ENCODE peak calls at places on chromosomes 5 and 9, in nine cellular contexts. S is body of pancreas, F is PC-3, O is choroid plexus epithelial cell, Z is keratinocyte, B is AG04450, X is HCT116, C is fibroblast of the aortic adventitia, E is left lung. G is an unnamed sample.

GRCh38 chr9:38255599-38255998 is 136.9 kb upstream of the ALDH1B1 start:
- DNase-seq in S (no peak), F (no peak), O (no peak), Z (no peak), B (no peak), X (no peak), C (no peak), E (no peak), G (no peak)

GRCh38 chr9:128412120-128412790 is 8.4 kb upstream of the CERCAM start:
- DNase-seq in S (peak; percentile 16), F (peak; percentile 52), O (peak; percentile 45), Z (no peak), B (no peak), X (no peak), C (peak; percentile 36), E (no peak), G (no peak)

GRCh38 chr9:124813041-124813440 is 36.1 kb downstream of the OLFML2A start:
- DNase-seq in S (no peak), F (no peak), O (no peak), Z (no peak), B (no peak), X (no peak), C (no peak), E (no peak), G (no peak)

GRCh38 chr5:40754381-40755092 is 1.2 kb downstream of the TTC33 start:
- DNase-seq in S (no peak), F (peak; percentile 54), O (peak; percentile 68), Z (no peak), B (no peak), X (no peak), C (peak; percentile 45), E (no peak), G (no peak)

GRCh38 chr9:33175633-33176325 is 8.6 kb upstream of the B4GALT1 start:
- DNase-seq in S (no peak), F (no peak), O (no peak), Z (no peak), B (no peak), X (no peak), C (no peak), E (no peak), G (no peak)

GRCh38 chr5:17189381-17190036 is 27.9 kb upstream of the BASP1 start:
- DNase-seq in S (peak; percentile 75), F (peak; percentile 99), O (peak; percentile 90), Z (peak; percentile 45), B (peak; percentile 58), X (peak; percentile 85), C (peak; percentile 89), E (peak; percentile 75), G (no peak)

GRCh38 chr5:24905123-24905522 is 260.3 kb upstream of the CDH10 start:
- DNase-seq in S (no peak), F (peak; percentile 56), O (no peak), Z (no peak), B (no peak), X (no peak), C (no peak), E (no peak), G (no peak)

GRCh38 chr9:127983847-127984289 is 3.1 kb upstream of the EEIG1 start:
- DNase-seq in S (no peak), F (no peak), O (no peak), Z (no peak), B (no peak), X (no peak), C (no peak), E (no peak), G (no peak)

GRCh38 chr5:3597727-3598082 is 2.1 kb downstream of the IRX1 start:
- DNase-seq in S (no peak), F (no peak), O (no peak), Z (no peak), B (no peak), X (no peak), C (no peak), E (no peak), G (no peak)

GRCh38 chr5:3594514-3595101 is 1.0 kb upstream of the IRX1 start:
- DNase-seq in S (no peak), F (no peak), O (no peak), Z (no peak), B (no peak), X (no peak), C (peak; percentile 18), E (no peak), G (no peak)

GRCh38 chr5:3597002-3597726 is 1.5 kb downstream of the IRX1 start:
- DNase-seq in S (no peak), F (no peak), O (no peak), Z (no peak), B (no peak), X (no peak), C (peak; percentile 6), E (no peak), G (no peak)

GRCh38 chr5:3595102-3595961 is at the start of gene IRX1:
- DNase-seq in S (no peak), F (no peak), O (no peak), Z (no peak), B (no peak), X (no peak), C (peak; percentile 26), E (peak; percentile 56), G (no peak)

DNA sequence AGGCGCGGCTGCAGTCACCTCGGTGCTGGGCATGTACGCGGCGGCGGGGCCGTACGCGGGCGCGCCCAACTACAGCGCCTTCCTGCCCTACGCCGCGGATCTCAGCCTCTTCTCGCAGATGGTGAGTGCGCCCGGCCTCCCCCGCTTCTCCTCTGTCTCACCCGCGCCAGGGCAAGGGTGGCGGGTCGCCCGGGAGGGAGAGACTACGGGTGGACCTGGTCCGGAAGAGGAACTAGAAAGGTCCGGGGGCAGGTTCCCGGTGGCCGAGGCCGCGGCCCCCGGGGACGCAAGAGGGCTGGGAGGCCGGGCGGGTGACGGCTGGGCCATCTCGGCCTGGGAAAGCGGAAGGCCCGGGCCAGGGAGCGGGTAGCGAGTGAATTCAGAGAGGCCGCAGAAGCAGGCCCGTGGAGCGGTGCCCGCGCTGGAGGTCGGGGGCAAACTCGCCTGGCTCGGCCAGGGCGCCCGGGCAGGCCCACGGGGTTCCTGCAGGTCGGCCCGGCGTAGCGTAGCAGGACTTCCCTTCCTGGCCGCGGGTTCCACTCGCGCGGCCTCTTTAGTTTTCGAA is 711 bp downstream of the IRX1 start:
- DNase-seq in S (no peak), F (no peak), O (no peak), Z (no peak), B (no peak), X (no peak), C (peak; percentile 18), E (no peak), G (no peak)
- H3K4me3 ChIP-seq in S (no peak overlapping the region), F (no peak overlapping the region), O (no peak overlapping the region), Z (peak overlapping the region; percentile 72), B (no peak overlapping the region), X (no peak overlapping the region), C (peak overlapping the region; percentile 63), E (peak overlapping the region; percentile 29), G (no peak overlapping the region)

GRCh38 chr9:36865731-36866635 is 168.1 kb downstream of the PAX5 start:
- DNase-seq in S (no peak), F (no peak), O (no peak), Z (no peak), B (no peak), X (no peak), C (no peak), E (no peak), G (no peak)

GRCh38 chr9:36868591-36869282 is 165.3 kb downstream of the PAX5 start:
- DNase-seq in S (no peak), F (no peak), O (no peak), Z (no peak), B (no peak), X (no peak), C (no peak), E (no peak), G (no peak)

GRCh38 chr9:36867241-36867640 is 166.8 kb downstream of the PAX5 start:
- DNase-seq in S (no peak), F (no peak), O (no peak), Z (no peak), B (no peak), X (no peak), C (no peak), E (no peak), G (no peak)

GRCh38 chr9:36866840-36867239 is 167.2 kb downstream of the PAX5 start:
- DNase-seq in S (no peak), F (no peak), O (no peak), Z (no peak), B (no peak), X (no peak), C (no peak), E (no peak), G (no peak)

DNA sequence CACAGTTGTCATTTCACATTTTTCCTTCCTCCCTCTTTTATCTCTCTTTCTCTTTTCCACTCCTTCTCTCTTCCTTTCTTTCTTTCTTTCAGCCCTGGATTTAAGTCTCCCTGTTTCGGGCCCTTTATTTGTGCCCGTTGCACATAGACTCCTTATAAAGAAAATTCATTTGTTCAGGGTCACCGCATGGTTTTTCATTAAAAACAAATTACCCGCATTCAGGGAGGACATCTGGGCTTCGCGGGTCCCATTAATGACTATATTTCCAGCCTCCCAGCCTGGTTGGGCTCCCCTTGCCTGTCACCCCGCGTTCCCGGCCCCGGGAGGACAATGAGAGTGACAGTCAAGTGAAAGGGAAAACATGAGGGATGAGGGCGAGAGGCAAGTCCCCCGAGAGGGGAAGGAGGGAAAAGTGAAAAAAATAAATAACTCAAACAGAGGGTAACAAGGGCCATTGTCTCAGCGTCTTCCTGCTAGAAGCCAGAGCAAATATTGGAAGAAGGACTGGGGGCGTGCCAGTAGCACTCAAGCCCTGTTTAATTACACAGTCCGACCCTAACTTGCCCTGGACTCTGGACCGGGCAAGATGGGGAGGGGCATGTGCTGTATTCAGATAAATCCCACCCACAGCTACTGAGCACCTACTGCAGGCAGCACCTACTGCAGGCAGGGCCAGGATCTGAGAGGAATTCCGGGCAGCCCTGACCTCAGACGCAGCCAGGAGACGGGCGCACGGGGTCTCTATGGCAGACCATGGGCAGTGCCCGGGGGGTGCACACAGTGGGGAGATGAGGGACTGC is 166.2 kb downstream of the PAX5 start:
- DNase-seq in S (peak; percentile 72), F (no peak), O (no peak), Z (no peak), B (no peak), X (no peak), C (no peak), E (peak; percentile 43), G (no peak)
- H3K4me3 ChIP-seq in S (no peak overlapping the region), F (no peak overlapping the region), O (no peak overlapping the region), Z (no peak overlapping the region), B (no peak overlapping the region), X (no peak overlapping the region), C (no peak overlapping the region), E (no peak overlapping the region), G (no peak overlapping the region)

DNA sequence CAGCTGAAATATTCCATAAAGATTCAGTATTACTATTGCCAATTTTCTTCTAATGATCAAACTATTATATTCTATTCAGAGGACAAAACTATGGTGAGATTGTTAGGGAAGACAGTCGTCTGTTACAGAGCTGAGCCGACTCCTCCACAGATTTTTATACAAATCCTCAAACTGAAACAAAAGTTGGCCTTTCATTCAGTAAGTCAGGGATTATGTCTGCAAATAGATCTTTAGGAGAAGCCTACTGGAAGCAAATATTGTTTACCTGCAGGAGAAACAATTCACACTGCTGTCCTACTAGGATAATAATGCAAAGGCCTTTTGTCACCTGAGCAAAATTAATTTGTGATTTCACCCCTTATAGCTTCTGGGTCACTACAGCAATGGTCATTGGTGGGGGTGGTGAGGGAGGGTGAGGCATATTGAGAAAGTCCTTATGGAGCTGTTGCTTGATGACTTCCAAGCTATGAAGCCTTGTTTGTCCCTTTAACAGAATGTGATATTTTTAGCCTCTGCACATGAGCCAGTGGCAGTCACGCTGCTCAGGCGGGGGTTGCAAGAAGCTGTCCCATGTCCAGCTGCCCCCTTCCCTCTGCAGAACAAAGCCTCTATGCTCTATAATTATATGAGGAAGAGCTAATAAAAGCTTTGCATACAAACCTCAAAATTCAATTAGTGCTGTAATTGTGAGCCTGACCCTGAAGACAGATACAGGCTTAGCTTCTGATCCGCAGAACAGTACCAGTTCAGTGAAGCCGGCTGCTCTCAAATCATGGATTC is 200.5 kb upstream of the KLF9 start:
- DNase-seq in S (no peak), F (no peak), O (no peak), Z (no peak), B (no peak), X (no peak), C (no peak), E (no peak), G (no peak)
- H3K4me3 ChIP-seq in S (no peak overlapping the region), F (no peak overlapping the region), O (no peak overlapping the region), Z (no peak overlapping the region), B (no peak overlapping the region), X (no peak overlapping the region), C (no peak overlapping the region), E (no peak overlapping the region), G (no peak overlapping the region)

GRCh38 chr9:96854073-96854876 is at the start of gene ZNF782:
- DNase-seq in S (peak; percentile 96), F (peak; percentile 91), O (peak; percentile 95), Z (peak; percentile 71), B (peak; percentile 85), X (peak; percentile 86), C (peak; percentile 92), E (peak; percentile 94), G (peak; percentile 41)

GRCh38 chr9:96856363-96857286 is 2.3 kb upstream of the ZNF782 start:
- DNase-seq in S (peak; percentile 81), F (peak; percentile 66), O (peak; percentile 85), Z (peak; percentile 61), B (peak; percentile 32), X (peak; percentile 45), C (peak; percentile 76), E (peak; percentile 65), G (no peak)

GRCh38 chr9:96853711-96854072 is 622 bp downstream of the ZNF782 start:
- DNase-seq in S (no peak), F (peak; percentile 5), O (peak; percentile 15), Z (no peak), B (no peak), X (no peak), C (no peak), E (no peak), G (no peak)

GRCh38 chr9:96852676-96853075 is 1.6 kb downstream of the ZNF782 start:
- DNase-seq in S (no peak), F (peak; percentile 26), O (no peak), Z (no peak), B (no peak), X (no peak), C (no peak), E (no peak), G (no peak)

GRCh38 chr9:96854877-96855273 is 561 bp upstream of the ZNF782 start:
- DNase-seq in S (no peak), F (no peak), O (no peak), Z (no peak), B (no peak), X (no peak), C (no peak), E (no peak), G (no peak)
- H3K4me3 ChIP-seq in S (no peak overlapping the region), F (peak overlapping the region; percentile 91), O (no peak overlapping the region), Z (peak overlapping the region; percentile 90), B (peak overlapping the region; percentile 76), X (no peak overlapping the region), C (no peak overlapping the region), E (peak overlapping the region; percentile 87), G (peak overlapping the region; percentile 82)